ENCODE peak calls at places on chromosome 18, in four cellular contexts. Z is SK-N-SH, V is MM.1S, B is H9. H is an unnamed sample.

GRCh38 chr18:22470511-22471181 is 52.9 kb upstream of the CTAGE1 start:
- DNase-seq in Z (no peak), V (no peak), B (no peak), H (no peak)

GRCh38 chr18:76589866-76590265 is 94.8 kb upstream of the ZNF516 start:
- DNase-seq in Z (no peak), V (no peak), B (no peak), H (peak)

GRCh38 chr18:3148930-3149535 is 70.7 kb downstream of the MYOM1 start:
- DNase-seq in Z (no peak), V (no peak), B (no peak), H (no peak)

GRCh38 chr18:31278609-31279071 is 39.3 kb upstream of the DSG1 start:
- DNase-seq in Z (no peak), V (no peak), B (no peak), H (no peak)

GRCh38 chr18:55314615-55315237 is 273.3 kb downstream of the TCF4 start:
- DNase-seq in Z (no peak), V (no peak), B (no peak), H (no peak)

GRCh38 chr18:31102941-31103340 is 720 bp upstream of the DSC2 start:
- DNase-seq in Z (no peak), V (no peak), B (no peak), H (no peak)

GRCh38 chr18:31950620-31951019 is 7.7 kb upstream of the TRAPPC8 start:
- DNase-seq in Z (no peak), V (no peak), B (no peak), H (peak)

GRCh38 chr18:50299626-50300388 is 12.3 kb upstream of the CXXC1 start:
- DNase-seq in Z (no peak), V (no peak), B (no peak), H (no peak)

GRCh38 chr18:73774836-73775509 is 372.7 kb downstream of the FBXO15 start:
- DNase-seq in Z (no peak), V (no peak), B (peak), H (peak)

GRCh38 chr18:25056456-25056855 is 295.5 kb downstream of the ZNF521 start:
- DNase-seq in Z (no peak), V (no peak), B (no peak), H (no peak)

GRCh38 chr18:2654828-2655152 is 736 bp upstream of the SMCHD1 start:
- DNase-seq in Z (no peak), V (no peak), B (no peak), H (no peak)

GRCh38 chr18:59672125-59672769 is 25.0 kb downstream of the CCBE1 start:
- DNase-seq in Z (no peak), V (no peak), B (no peak), H (no peak)

GRCh38 chr18:31149351-31149750 is 13.3 kb downstream of the DSC1 start:
- DNase-seq in Z (no peak), V (no peak), B (no peak), H (no peak)

GRCh38 chr18:76265375-76266225 is 229.4 kb downstream of the ZNF516 start:
- DNase-seq in Z (no peak), V (no peak), B (no peak), H (no peak)

GRCh38 chr18:75544051-75544481 is 116.6 kb upstream of the SMIM21 start:
- DNase-seq in Z (no peak), V (no peak), B (no peak), H (no peak)

GRCh38 chr18:58224425-58224750 is 180.4 kb downstream of the NEDD4L start:
- DNase-seq in Z (no peak), V (no peak), B (no peak), H (no peak)

GRCh38 chr18:67217551-67218166 is 298.9 kb downstream of the DSEL start:
- DNase-seq in Z (peak), V (peak), B (no peak), H (peak)

GRCh38 chr18:5979971-5980457 is 84.7 kb upstream of the TMEM200C start:
- DNase-seq in Z (no peak), V (peak), B (peak), H (peak)

GRCh38 chr18:77054288-77054605 is 78.3 kb downstream of the MBP start:
- DNase-seq in Z (no peak), V (no peak), B (no peak), H (no peak)

GRCh38 chr18:71027531-71027930 is 738.7 kb downstream of the SOCS6 start:
- DNase-seq in Z (no peak), V (no peak), B (no peak), H (no peak)

GRCh38 chr18:461762-462161 is 38.7 kb downstream of the COLEC12 start:
- DNase-seq in Z (no peak), V (no peak), B (no peak), H (no peak)

GRCh38 chr18:49819768-49820662 is 6.7 kb upstream of the ACAA2 start:
- DNase-seq in Z (no peak), V (peak), B (no peak), H (no peak)

GRCh38 chr18:38025433-38026038 is 459.9 kb upstream of the CELF4 start:
- DNase-seq in Z (no peak), V (no peak), B (no peak), H (peak)

GRCh38 chr18:75208055-75208835 is 694 bp downstream of the PTGR3 start:
- DNase-seq in Z (peak), V (peak), B (peak), H (peak)

DNA sequence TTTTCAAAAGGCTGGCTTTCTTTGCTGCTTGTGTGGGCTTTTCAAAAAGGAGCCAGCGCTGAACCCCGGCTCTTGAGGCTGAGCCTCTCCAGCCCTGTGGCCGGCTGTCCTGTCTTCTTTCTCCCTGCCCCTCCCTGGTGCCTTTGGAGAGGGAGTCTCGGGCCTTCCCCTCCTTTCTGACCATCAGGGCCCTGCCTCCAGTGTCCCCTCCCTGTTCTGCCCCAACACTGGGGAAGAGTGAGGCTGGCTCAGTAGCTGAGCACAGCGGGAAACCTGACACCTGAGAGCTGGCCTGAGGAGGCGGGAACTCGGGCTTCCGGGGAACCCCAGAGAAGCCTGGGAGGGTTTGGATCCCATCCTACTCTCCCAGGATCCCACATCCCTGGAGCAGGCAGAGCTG is 232.1 kb downstream of the LOXHD1 start:
- DNase-seq in Z (no peak), V (no peak), B (peak), H (peak)
- H3K9ac ChIP-seq in Z (no peak), V (no peak), B (no peak), H (no peak)

GRCh38 chr18:79396431-79397287 is 929 bp downstream of the NFATC1 start:
- DNase-seq in Z (no peak), V (no peak), B (no peak), H (peak)
- H3K9ac ChIP-seq in Z (no peak), V (no peak), B (no peak), H (peak)

DNA sequence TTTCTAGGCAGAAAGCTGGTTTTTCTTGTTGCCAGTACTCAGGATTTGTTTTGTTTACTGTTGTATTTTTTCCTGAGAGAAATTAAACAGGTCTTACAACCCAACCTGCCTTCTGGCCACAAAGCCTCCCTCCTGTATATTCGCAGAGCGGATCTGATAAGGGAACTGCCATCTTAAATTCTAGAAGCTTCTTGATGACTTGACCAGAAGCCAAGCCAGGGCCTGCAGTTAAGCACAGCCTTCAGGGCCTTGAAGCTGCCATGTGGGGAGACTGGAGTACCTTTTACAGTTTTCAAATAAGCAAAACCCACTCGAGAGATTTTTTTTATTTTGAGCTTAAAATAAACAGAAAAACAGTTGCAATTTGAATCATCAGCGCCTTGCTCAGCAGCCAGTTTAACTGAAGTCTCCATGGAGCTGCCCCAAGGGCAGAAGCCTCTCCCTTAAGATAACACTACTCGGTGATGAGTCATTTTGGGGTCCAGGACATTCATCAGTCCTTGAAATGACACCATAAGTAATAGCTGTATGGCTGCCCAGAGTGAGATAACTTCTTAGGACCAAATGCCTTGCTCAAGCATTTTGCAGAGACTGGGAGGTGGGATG is 51.5 kb upstream of the PHLPP1 start:
- DNase-seq in Z (no peak), V (no peak), B (no peak), H (peak)
- H3K9ac ChIP-seq in Z (no peak), V (no peak), B (no peak), H (no peak)

GRCh38 chr18:48782381-48782841 is 168.4 kb downstream of the SMAD7 start:
- DNase-seq in Z (no peak), V (no peak), B (no peak), H (no peak)
- H3K9ac ChIP-seq in Z (no peak), V (no peak), B (no peak), H (no peak)

GRCh38 chr18:62461591-62461990 is 61.2 kb upstream of the ZCCHC2 start:
- DNase-seq in Z (no peak), V (no peak), B (no peak), H (no peak)

GRCh38 chr18:62458346-62458745 is 64.5 kb upstream of the ZCCHC2 start:
- DNase-seq in Z (no peak), V (no peak), B (no peak), H (no peak)

GRCh38 chr18:62457830-62458229 is 65.0 kb upstream of the ZCCHC2 start:
- DNase-seq in Z (no peak), V (no peak), B (peak), H (peak)

GRCh38 chr18:62460851-62461300 is 61.9 kb upstream of the ZCCHC2 start:
- DNase-seq in Z (no peak), V (no peak), B (no peak), H (no peak)

DNA sequence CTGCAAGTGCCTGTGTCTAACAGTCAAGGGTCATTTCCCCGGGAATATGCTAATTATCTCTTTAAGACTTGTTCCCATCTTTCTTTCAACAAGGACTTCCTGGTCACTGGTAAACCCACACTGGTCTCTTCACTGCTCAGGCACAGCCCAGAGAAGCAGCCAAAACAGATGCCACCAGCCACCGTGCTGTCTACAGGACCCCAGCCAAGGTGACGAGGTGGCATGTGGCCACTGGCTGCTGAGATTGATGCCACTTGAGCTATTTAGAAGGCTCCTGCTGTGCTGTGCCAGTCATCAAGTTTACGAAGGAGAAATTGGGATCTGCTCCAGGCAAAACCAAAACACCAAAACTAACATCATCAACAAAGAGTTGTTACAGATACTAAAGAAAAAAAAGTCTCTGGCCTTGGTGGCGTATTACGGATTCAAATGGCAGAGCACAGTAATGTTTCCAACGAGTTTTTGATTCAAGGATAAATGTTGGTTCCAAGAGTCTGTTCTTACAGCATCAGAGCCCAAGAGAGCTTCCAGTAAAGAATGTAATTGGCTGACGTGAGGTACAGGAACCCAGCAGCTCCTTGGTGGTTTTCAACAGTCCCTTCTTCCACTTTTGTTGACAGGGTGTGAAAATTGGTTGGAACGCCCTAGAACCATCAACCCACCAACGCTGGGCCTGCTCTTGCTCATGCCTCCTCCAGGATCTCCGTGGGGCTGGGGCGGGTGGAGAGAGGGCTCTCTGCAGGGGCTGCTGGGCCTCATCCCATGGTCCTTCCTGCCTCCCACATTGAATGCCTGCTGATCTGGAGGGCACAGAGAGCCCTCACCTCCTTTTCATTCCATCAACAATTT is 63.7 kb upstream of the ZCCHC2 start:
- DNase-seq in Z (no peak), V (no peak), B (no peak), H (no peak)
- H3K9ac ChIP-seq in Z (no peak), V (no peak), B (no peak), H (no peak)

GRCh38 chr18:24010673-24011072 is 3.9 kb upstream of the TTC39C start:
- DNase-seq in Z (no peak), V (no peak), B (no peak), H (no peak)
- H3K9ac ChIP-seq in Z (no peak), V (no peak), B (no peak), H (no peak)

DNA sequence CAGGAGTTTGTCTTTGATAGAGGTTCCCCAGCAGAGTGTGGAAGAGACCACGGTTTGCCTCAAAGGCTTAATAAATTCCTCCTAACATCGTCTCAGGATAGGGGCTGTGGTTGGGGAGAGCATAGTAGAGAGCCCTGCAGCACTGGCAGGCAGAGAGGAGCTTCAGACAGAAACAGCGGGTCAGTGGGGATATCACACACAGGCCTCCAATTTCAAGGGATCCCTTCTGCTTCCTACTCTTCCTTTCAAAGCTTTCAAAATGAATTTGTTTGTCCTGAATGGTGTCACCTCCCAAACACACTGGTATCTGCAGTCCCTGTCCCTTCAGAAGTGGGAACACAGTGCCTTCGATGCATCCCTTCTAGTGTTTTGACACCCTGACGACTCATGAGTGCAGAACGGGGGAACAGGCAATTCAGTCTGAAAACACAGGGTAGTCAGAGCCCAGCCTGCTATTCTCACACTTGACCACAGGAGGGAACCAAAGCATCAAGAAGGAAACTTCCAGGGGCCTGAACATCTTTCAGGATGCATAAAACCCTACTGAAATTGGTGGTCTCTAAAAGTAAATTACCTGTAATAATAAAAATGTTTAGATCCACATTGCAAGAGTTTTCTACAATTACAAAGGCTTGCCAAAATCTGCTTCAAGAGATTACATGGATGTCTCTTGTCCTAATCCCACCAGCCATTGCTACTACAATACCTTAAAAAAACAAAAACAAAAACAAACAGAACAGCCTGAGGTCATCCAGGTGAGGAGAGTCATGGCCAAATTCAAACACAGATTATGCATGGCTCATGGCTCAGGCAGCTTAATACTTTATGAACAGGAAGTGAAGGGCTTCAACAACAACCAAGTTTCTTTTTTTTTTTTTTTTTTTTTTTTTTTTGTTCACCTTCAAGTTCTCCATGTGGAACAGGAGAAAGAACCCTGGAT is 49.8 kb downstream of the SLC14A2 start:
- DNase-seq in Z (peak), V (peak), B (peak), H (peak)
- H3K9ac ChIP-seq in Z (no peak), V (peak), B (no peak), H (no peak)

GRCh38 chr18:11995445-11996189 is 14.3 kb downstream of the IMPA2 start:
- DNase-seq in Z (peak), V (peak), B (peak), H (peak)
- H3K9ac ChIP-seq in Z (no peak), V (no peak), B (no peak), H (no peak)